ENCODE peak calls at places on chromosomes 4 and X, in five cellular contexts. One of them, this sample, is unnamed.

GRCh38 chr4:86247906-86248305 is 111.9 kb downstream of the MAPK10 start:
- DNase-seq in K562: no peak
- DNase-seq in stomach: no peak
- DNase-seq in breast epithelium: no peak
- DNase-seq in suprapubic skin: no peak
- DNase-seq in this sample: no peak

GRCh38 chr4:60805500-60806313 is 394.4 kb upstream of the ADGRL3 start:
- DNase-seq in stomach: no peak
- DNase-seq in K562: no peak
- DNase-seq in breast epithelium: no peak
- DNase-seq in suprapubic skin: no peak
- DNase-seq in this sample: no peak

GRCh38 chrX:140822861-140823260 is 113.3 kb downstream of the LINC00632 start:
- DNase-seq in stomach: no peak
- DNase-seq in suprapubic skin: no peak
- DNase-seq in breast epithelium: no peak
- DNase-seq in K562: no peak
- DNase-seq in this sample: no peak

GRCh38 chrX:2609431-2610238 is 81.5 kb upstream of the CD99 start:
- DNase-seq in stomach: no peak
- DNase-seq in K562: no peak
- DNase-seq in breast epithelium: no peak
- DNase-seq in suprapubic skin: no peak
- DNase-seq in this sample: no peak

GRCh38 chr4:122798101-122798500 is 28.5 kb upstream of the FGF2 start:
- DNase-seq in K562: peak
- DNase-seq in breast epithelium: peak
- DNase-seq in suprapubic skin: no peak
- DNase-seq in stomach: no peak
- DNase-seq in this sample: no peak

GRCh38 chr4:6538586-6538985 is 36.4 kb upstream of the MAN2B2 start:
- DNase-seq in K562: no peak
- DNase-seq in suprapubic skin: no peak
- DNase-seq in stomach: no peak
- DNase-seq in breast epithelium: no peak
- DNase-seq in this sample: no peak

GRCh38 chrX:22116585-22117546 is 84.7 kb downstream of the PHEX start:
- DNase-seq in K562: no peak
- DNase-seq in stomach: no peak
- DNase-seq in breast epithelium: no peak
- DNase-seq in suprapubic skin: no peak
- DNase-seq in this sample: no peak

GRCh38 chr4:147851135-147851534 is 119.2 kb downstream of the ARHGAP10 start:
- DNase-seq in stomach: no peak
- DNase-seq in K562: no peak
- DNase-seq in breast epithelium: no peak
- DNase-seq in suprapubic skin: no peak
- DNase-seq in this sample: no peak

GRCh38 chr4:103137446-103137827 is 37.8 kb upstream of the BDH2 start:
- DNase-seq in K562: no peak
- DNase-seq in stomach: no peak
- DNase-seq in suprapubic skin: no peak
- DNase-seq in breast epithelium: no peak
- DNase-seq in this sample: no peak

GRCh38 chr4:78692815-78693156 is 83.4 kb upstream of the BMP2K start:
- DNase-seq in stomach: no peak
- DNase-seq in suprapubic skin: no peak
- DNase-seq in breast epithelium: no peak
- DNase-seq in K562: no peak
- DNase-seq in this sample: no peak

GRCh38 chr4:133186210-133186609 is 37.1 kb downstream of the PCDH10 start:
- DNase-seq in breast epithelium: no peak
- DNase-seq in suprapubic skin: no peak
- DNase-seq in stomach: no peak
- DNase-seq in K562: no peak
- DNase-seq in this sample: no peak

GRCh38 chrX:105461013-105461412 is 240.5 kb upstream of the TEX13A start:
- DNase-seq in suprapubic skin: no peak
- DNase-seq in breast epithelium: no peak
- DNase-seq in stomach: no peak
- DNase-seq in K562: no peak
- DNase-seq in this sample: no peak

GRCh38 chr4:182141046-182141445 is 102.2 kb upstream of the TENM3 start:
- DNase-seq in K562: no peak
- DNase-seq in breast epithelium: no peak
- DNase-seq in suprapubic skin: no peak
- DNase-seq in stomach: no peak
- DNase-seq in this sample: no peak

GRCh38 chr4:2637956-2638552 is 101.6 kb downstream of the FAM193A start:
- DNase-seq in breast epithelium: no peak
- DNase-seq in suprapubic skin: peak
- DNase-seq in K562: no peak
- DNase-seq in stomach: peak
- DNase-seq in this sample: no peak

GRCh38 chr4:76216975-76217814 is 3.6 kb upstream of the SCARB2 start:
- DNase-seq in K562: no peak
- DNase-seq in breast epithelium: no peak
- DNase-seq in stomach: no peak
- DNase-seq in suprapubic skin: no peak
- DNase-seq in this sample: no peak

GRCh38 chr4:76540496-76540895 is 105.5 kb downstream of the SHROOM3 start:
- DNase-seq in K562: no peak
- DNase-seq in suprapubic skin: no peak
- DNase-seq in stomach: no peak
- DNase-seq in breast epithelium: no peak
- DNase-seq in this sample: no peak

GRCh38 chr4:168876106-168876505 is 133.9 kb downstream of the CBR4 start:
- DNase-seq in stomach: no peak
- DNase-seq in breast epithelium: no peak
- DNase-seq in suprapubic skin: no peak
- DNase-seq in K562: no peak
- DNase-seq in this sample: no peak

GRCh38 chr4:155085843-155086530 is 122.4 kb upstream of the NPY2R start:
- DNase-seq in K562: no peak
- DNase-seq in stomach: no peak
- DNase-seq in suprapubic skin: no peak
- DNase-seq in breast epithelium: no peak
- DNase-seq in this sample: no peak

GRCh38 chr4:121189811-121190210 is 25.7 kb upstream of the TNIP3 start:
- DNase-seq in suprapubic skin: no peak
- DNase-seq in stomach: no peak
- DNase-seq in K562: no peak
- DNase-seq in breast epithelium: no peak
- DNase-seq in this sample: peak

GRCh38 chrX:53930513-53931380 is 113.5 kb downstream of the PHF8 start:
- DNase-seq in stomach: no peak
- DNase-seq in suprapubic skin: no peak
- DNase-seq in breast epithelium: no peak
- DNase-seq in K562: no peak
- DNase-seq in this sample: no peak

GRCh38 chr4:95238554-95238953 is 310.2 kb downstream of the UNC5C start:
- DNase-seq in breast epithelium: no peak
- DNase-seq in stomach: no peak
- DNase-seq in suprapubic skin: no peak
- DNase-seq in K562: no peak
- DNase-seq in this sample: no peak

GRCh38 chr4:139581096-139581495 is 25.1 kb upstream of the SETD7 start:
- DNase-seq in suprapubic skin: no peak
- DNase-seq in stomach: no peak
- DNase-seq in K562: no peak
- DNase-seq in breast epithelium: no peak
- DNase-seq in this sample: no peak

GRCh38 chr4:86927843-86928395 is 6.9 kb upstream of the AFF1 start:
- DNase-seq in K562: no peak
- DNase-seq in suprapubic skin: peak
- DNase-seq in breast epithelium: no peak
- DNase-seq in stomach: no peak
- DNase-seq in this sample: peak

GRCh38 chr4:47219586-47219985 is 188.2 kb downstream of the GABRB1 start:
- DNase-seq in breast epithelium: no peak
- DNase-seq in stomach: no peak
- DNase-seq in K562: no peak
- DNase-seq in suprapubic skin: no peak
- DNase-seq in this sample: no peak

GRCh38 chr4:3280466-3280865 is 12.4 kb upstream of the RGS12 start:
- DNase-seq in suprapubic skin: no peak
- DNase-seq in K562: no peak
- DNase-seq in stomach: peak
- DNase-seq in breast epithelium: peak
- DNase-seq in this sample: no peak

GRCh38 chrX:150926304-150926703 is 27.8 kb upstream of the CD99L2 start:
- DNase-seq in breast epithelium: no peak
- DNase-seq in stomach: no peak
- DNase-seq in suprapubic skin: no peak
- DNase-seq in K562: no peak
- DNase-seq in this sample: no peak

GRCh38 chr4:31324814-31325213 is 604.6 kb downstream of the PCDH7 start:
- DNase-seq in stomach: no peak
- DNase-seq in K562: no peak
- DNase-seq in suprapubic skin: no peak
- DNase-seq in breast epithelium: no peak
- DNase-seq in this sample: no peak

GRCh38 chr4:157128395-157128794 is 52.4 kb downstream of the GLRB start:
- DNase-seq in suprapubic skin: no peak
- DNase-seq in stomach: no peak
- DNase-seq in K562: no peak
- DNase-seq in breast epithelium: no peak
- DNase-seq in this sample: no peak

GRCh38 chr4:126778348-126778747 is 854.4 kb upstream of the INTU start:
- DNase-seq in stomach: no peak
- DNase-seq in breast epithelium: no peak
- DNase-seq in K562: no peak
- DNase-seq in suprapubic skin: no peak
- DNase-seq in this sample: no peak

GRCh38 chrX:135544338-135544948 is 24.0 kb downstream of the INTS6L start:
- DNase-seq in stomach: no peak
- DNase-seq in K562: no peak
- DNase-seq in suprapubic skin: no peak
- DNase-seq in breast epithelium: no peak
- DNase-seq in this sample: peak

GRCh38 chr4:77127837-77128621 is 29.0 kb upstream of the CCNG2 start:
- DNase-seq in suprapubic skin: no peak
- DNase-seq in breast epithelium: no peak
- DNase-seq in K562: no peak
- DNase-seq in stomach: no peak
- DNase-seq in this sample: no peak

GRCh38 chrX:132612990-132613564 is 124.2 kb upstream of the MBNL3 start:
- DNase-seq in breast epithelium: no peak
- DNase-seq in K562: peak
- DNase-seq in suprapubic skin: no peak
- DNase-seq in stomach: peak
- DNase-seq in this sample: peak

GRCh38 chr4:108544504-108544903 is 75.9 kb upstream of the RPL34 start:
- DNase-seq in stomach: no peak
- DNase-seq in K562: no peak
- DNase-seq in suprapubic skin: no peak
- DNase-seq in breast epithelium: no peak
- DNase-seq in this sample: no peak

GRCh38 chr4:144621681-144622080 is 24.3 kb upstream of the HHIP start:
- DNase-seq in suprapubic skin: no peak
- DNase-seq in stomach: no peak
- DNase-seq in breast epithelium: no peak
- DNase-seq in K562: no peak
- DNase-seq in this sample: no peak

GRCh38 chrX:9635805-9636204 is 129.8 kb downstream of the GPR143 start:
- DNase-seq in breast epithelium: no peak
- DNase-seq in K562: no peak
- DNase-seq in suprapubic skin: no peak
- DNase-seq in stomach: no peak
- DNase-seq in this sample: no peak

GRCh38 chr4:32161382-32161781 is 1441.2 kb downstream of the PCDH7 start:
- DNase-seq in suprapubic skin: no peak
- DNase-seq in K562: no peak
- DNase-seq in breast epithelium: no peak
- DNase-seq in stomach: no peak
- DNase-seq in this sample: no peak

GRCh38 chrX:2261838-2262678 is 238.7 kb downstream of the DHRSX start:
- DNase-seq in suprapubic skin: peak
- DNase-seq in stomach: no peak
- DNase-seq in K562: no peak
- DNase-seq in breast epithelium: no peak
- DNase-seq in this sample: no peak

GRCh38 chr4:79623125-79623905 is 215.3 kb upstream of the GK2 start:
- DNase-seq in K562: no peak
- DNase-seq in suprapubic skin: no peak
- DNase-seq in breast epithelium: no peak
- DNase-seq in stomach: no peak
- DNase-seq in this sample: no peak

GRCh38 chr4:8442596-8443358 is 2.2 kb downstream of the TRMT44 start:
- DNase-seq in stomach: no peak
- DNase-seq in K562: no peak
- DNase-seq in breast epithelium: no peak
- DNase-seq in suprapubic skin: no peak
- DNase-seq in this sample: no peak
- H3K4me3 ChIP-seq in stomach: no peak
- H3K4me3 ChIP-seq in K562: peak
- H3K4me3 ChIP-seq in breast epithelium: no peak
- H3K4me3 ChIP-seq in suprapubic skin: peak
- H3K4me3 ChIP-seq in this sample: no peak

GRCh38 chr4:143329985-143330384 is 6.7 kb upstream of the GAB1 start:
- DNase-seq in K562: no peak
- DNase-seq in breast epithelium: no peak
- DNase-seq in suprapubic skin: no peak
- DNase-seq in stomach: no peak
- DNase-seq in this sample: no peak
- TF ChIP-seq POLR2AphosphoS5 in K562: no peak
- TF ChIP-seq POLR2AphosphoS5 in breast epithelium: no peak
- TF ChIP-seq POLR2AphosphoS5 in suprapubic skin: no peak
- TF ChIP-seq POLR2AphosphoS5 in stomach: no peak
- TF ChIP-seq POLR2AphosphoS5 in this sample: no peak

GRCh38 chrX:120302434-120302833 is 8.8 kb downstream of the TMEM255A start:
- DNase-seq in stomach: no peak
- DNase-seq in K562: no peak
- DNase-seq in breast epithelium: no peak
- DNase-seq in suprapubic skin: no peak
- DNase-seq in this sample: peak
- H3K4me3 ChIP-seq in stomach: no peak
- H3K4me3 ChIP-seq in K562: no peak
- H3K4me3 ChIP-seq in breast epithelium: no peak
- H3K4me3 ChIP-seq in suprapubic skin: no peak
- H3K4me3 ChIP-seq in this sample: no peak

DNA sequence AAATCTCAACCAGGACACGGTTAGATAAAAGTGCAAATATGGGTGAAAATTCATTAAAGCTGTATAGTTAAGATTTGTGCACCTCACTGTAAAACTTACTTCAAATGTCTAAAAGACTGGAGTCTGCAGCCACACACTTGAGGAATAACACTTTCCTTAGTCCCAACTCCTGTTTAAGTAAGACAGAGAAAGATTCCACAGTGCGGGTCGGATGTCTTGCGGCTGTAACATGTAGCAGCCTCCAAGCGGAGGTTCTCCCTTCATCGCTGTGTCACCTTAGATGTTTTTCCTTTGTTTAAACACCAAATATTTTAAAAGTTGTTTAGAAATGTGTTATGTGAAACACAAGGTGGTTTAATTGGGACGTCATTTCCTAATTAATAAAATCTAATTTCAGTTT is 905 bp upstream of the MAEA start:
- DNase-seq in K562: no peak
- DNase-seq in breast epithelium: no peak
- DNase-seq in stomach: no peak
- DNase-seq in suprapubic skin: no peak
- DNase-seq in this sample: no peak
- TF ChIP-seq POLR2AphosphoS5 in K562: no peak
- TF ChIP-seq POLR2AphosphoS5 in breast epithelium: no peak
- TF ChIP-seq POLR2AphosphoS5 in stomach: no peak
- TF ChIP-seq POLR2AphosphoS5 in suprapubic skin: no peak
- TF ChIP-seq POLR2AphosphoS5 in this sample: no peak

This sample was measured in transverse colon.